ENCODE peak calls at places on chromosomes 12 and 14, in eight cellular contexts. O is fibroblast of lung; Z is transverse colon; H is CD8-positive, alpha-beta T cell; A is A549; B is body of pancreas; J is lung; R is left ventricle myocardium inferior. I is an unnamed sample. For H3K4me1, the result is how much of the 10 kb centered on the place peaks cover.

GRCh38 chr14:69818760-69819191 is 21.7 kb upstream of the SLC10A1 start:
- DNase-seq in R (no peak), B (peak), O (peak), H (peak), J (peak), A (peak), Z (peak), I (no peak)

GRCh38 chr14:69615471-69616407 is 4.3 kb downstream of the SUSD6 start:
- DNase-seq in B (peak), Z (peak), R (no peak), O (peak), A (no peak), J (peak), H (peak), I (no peak)

GRCh38 chr12:102504280-102504679 is 23.9 kb upstream of the IGF1 start:
- DNase-seq in J (no peak), A (no peak), R (no peak), H (no peak), Z (no peak), B (no peak), O (no peak), I (no peak)

GRCh38 chr12:26062566-26062965 is 62.3 kb downstream of the BHLHE41 start:
- DNase-seq in A (no peak), R (no peak), O (peak), H (no peak), J (no peak), Z (no peak), B (no peak), I (no peak)

GRCh38 chr12:24349051-24349780 is 399.7 kb upstream of the SOX5 start:
- DNase-seq in B (no peak), H (no peak), J (no peak), O (no peak), A (no peak), Z (no peak), R (no peak), I (no peak)

GRCh38 chr12:53186745-53187144 is 6.0 kb upstream of the CSAD start:
- DNase-seq in J (no peak), R (no peak), B (no peak), O (no peak), A (no peak), H (no peak), Z (no peak), I (no peak)

GRCh38 chr14:68580096-68580640 is 212.7 kb downstream of the ZFP36L1 start:
- DNase-seq in O (no peak), R (no peak), A (no peak), H (no peak), J (no peak), Z (no peak), B (peak), I (no peak)

GRCh38 chr12:76649091-76649490 is 89.5 kb upstream of the OSBPL8 start:
- DNase-seq in H (no peak), O (no peak), A (no peak), B (no peak), J (no peak), Z (no peak), R (no peak), I (no peak)

GRCh38 chr14:97444248-97444647 is 647.1 kb downstream of the VRK1 start:
- DNase-seq in R (no peak), Z (no peak), J (no peak), A (no peak), H (no peak), O (no peak), B (no peak), I (no peak)

GRCh38 chr12:64459388-64460024 is 7.6 kb downstream of the TBK1 start:
- DNase-seq in Z (no peak), H (no peak), O (no peak), J (no peak), B (no peak), R (no peak), A (no peak), I (no peak)

GRCh38 chr12:107223816-107224215 is 130.5 kb upstream of the CRY1 start:
- DNase-seq in A (peak), Z (no peak), H (no peak), B (no peak), J (no peak), R (no peak), O (peak), I (no peak)

GRCh38 chr14:102949801-102950451 is 27.5 kb downstream of the AMN start:
- DNase-seq in Z (no peak), B (peak), O (peak), H (no peak), R (peak), A (no peak), J (no peak), I (no peak)

GRCh38 chr12:110246690-110247339 is 34.2 kb upstream of the ATP2A2 start:
- DNase-seq in J (no peak), B (no peak), Z (no peak), O (no peak), H (no peak), A (no peak), R (no peak), I (no peak)

GRCh38 chr12:70724444-70724843 is 87.2 kb upstream of the PTPRB start:
- DNase-seq in Z (no peak), H (no peak), B (no peak), A (peak), O (peak), J (no peak), R (no peak), I (no peak)

GRCh38 chr14:99356031-99356430 is 84.0 kb upstream of the BCL11B start:
- DNase-seq in A (no peak), B (no peak), Z (no peak), H (no peak), O (no peak), R (no peak), J (no peak), I (no peak)

GRCh38 chr12:97837401-97837800 is 374.8 kb downstream of the RMST start:
- DNase-seq in R (no peak), J (peak), B (peak), Z (no peak), A (no peak), O (peak), H (no peak), I (no peak)

GRCh38 chr12:18589316-18589715 is 148.5 kb downstream of the PLCZ1 start:
- DNase-seq in A (no peak), Z (no peak), J (no peak), R (no peak), O (no peak), H (no peak), B (no peak), I (no peak)

GRCh38 chr12:10829994-10830393 is 3.8 kb upstream of the TAS2R10 start:
- DNase-seq in Z (no peak), O (peak), A (no peak), J (no peak), B (no peak), H (no peak), R (no peak), I (no peak)

GRCh38 chr14:69299286-69300035 is 39.5 kb downstream of the GALNT16 start:
- DNase-seq in J (no peak), A (no peak), B (no peak), R (no peak), O (no peak), Z (no peak), H (no peak), I (peak)

GRCh38 chr12:6280053-6280469 is 30.4 kb upstream of the PLEKHG6 start:
- DNase-seq in R (no peak), H (no peak), A (peak), Z (peak), O (peak), J (peak), B (peak), I (no peak)

GRCh38 chr12:91657016-91657415 is 474.4 kb upstream of the DCN start:
- DNase-seq in B (no peak), J (no peak), H (no peak), O (no peak), R (no peak), A (no peak), Z (no peak), I (no peak)

GRCh38 chr12:113056631-113057488 is at the start of gene DTX1:
- DNase-seq in H (peak), Z (no peak), O (peak), J (no peak), A (no peak), B (peak), R (peak), I (no peak)

GRCh38 chr12:119602695-119603094 is 9.1 kb downstream of the TMEM233 start:
- DNase-seq in Z (no peak), O (no peak), A (no peak), H (no peak), B (no peak), J (no peak), R (no peak), I (no peak)

GRCh38 chr12:51926718-51927117 is 19.4 kb downstream of the ACVRL1 start:
- DNase-seq in R (no peak), H (peak), Z (peak), B (peak), A (peak), O (no peak), J (no peak), I (no peak)

GRCh38 chr14:101595887-101596721 is 34.8 kb downstream of the DIO3 start:
- DNase-seq in A (no peak), J (no peak), H (no peak), R (peak), O (no peak), B (no peak), Z (peak), I (peak)

GRCh38 chr14:97369901-97370300 is 572.7 kb downstream of the VRK1 start:
- DNase-seq in R (no peak), J (no peak), Z (no peak), B (no peak), O (no peak), H (no peak), A (no peak), I (no peak)

GRCh38 chr12:106581543-106582263 is 1.1 kb upstream of the RFX4 start:
- DNase-seq in O (no peak), A (no peak), Z (no peak), H (no peak), B (peak), J (no peak), R (no peak), I (no peak)

GRCh38 chr12:75878382-75878720 is 153.2 kb downstream of the PHLDA1 start:
- DNase-seq in R (no peak), H (no peak), J (no peak), B (no peak), O (no peak), A (no peak), Z (no peak), I (no peak)

GRCh38 chr12:51187370-51187987 is 14.5 kb upstream of the TFCP2 start:
- DNase-seq in B (no peak), Z (no peak), J (no peak), A (no peak), O (no peak), R (no peak), H (no peak), I (no peak)

GRCh38 chr12:58920102-58920955 is at the start of gene LRIG3:
- DNase-seq in O (peak), A (peak), R (peak), Z (peak), J (peak), B (peak), H (no peak), I (no peak)

DNA sequence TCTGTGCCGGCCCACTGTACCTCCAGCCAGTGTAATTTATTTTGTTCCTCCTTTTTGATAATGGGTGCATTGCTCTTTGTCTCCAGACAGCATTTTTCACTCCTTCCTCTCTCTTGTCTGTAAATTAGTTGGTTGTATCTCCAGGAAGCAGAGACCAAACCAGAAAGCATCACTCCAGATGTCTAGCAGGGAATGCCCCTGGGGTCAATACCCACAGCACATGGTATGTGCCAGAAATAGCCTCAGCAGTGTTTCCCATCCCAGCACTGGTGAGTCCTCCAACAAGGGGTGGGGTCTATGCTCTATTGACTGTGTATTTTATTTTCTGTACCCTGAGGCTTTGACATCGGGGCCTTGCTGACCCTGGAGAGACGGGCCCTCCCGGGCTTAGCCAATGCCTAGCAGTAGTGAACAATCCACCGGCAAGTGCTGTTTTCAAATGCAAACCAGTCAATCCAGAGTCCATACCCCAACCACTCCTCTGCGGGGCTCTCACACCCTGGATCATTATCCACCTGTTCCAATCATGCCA is 50.2 kb upstream of the FZD10 start:
- DNase-seq in A (no peak), R (no peak), Z (no peak), J (no peak), B (no peak), H (no peak), O (no peak), I (no peak)
- H3K27ac ChIP-seq in A (no peak), R (no peak), Z (no peak), J (no peak), B (no peak), H (no peak), O (no peak), I (no peak)

GRCh38 chr14:105282098-105282725 is 18.6 kb downstream of the BRF1 start:
- DNase-seq in Z (no peak), R (no peak), O (no peak), J (no peak), A (no peak), B (peak), H (no peak), I (no peak)
- TF ChIP-seq CTCF in Z (no peak), R (no peak), O (no peak), J (no peak), A (no peak), B (no peak), H (no peak), I (no peak)

GRCh38 chr12:31315779-31316465 is 10.0 kb downstream of the SINHCAF start:
- DNase-seq in R (no peak), A (no peak), B (no peak), Z (no peak), H (no peak), O (no peak), J (no peak), I (no peak)

GRCh38 chr12:31316964-31317363 is 9.0 kb downstream of the SINHCAF start:
- DNase-seq in B (no peak), O (no peak), A (no peak), Z (no peak), R (no peak), J (no peak), H (no peak), I (no peak)

GRCh38 chr12:31315089-31315725 is 10.7 kb downstream of the SINHCAF start:
- DNase-seq in B (no peak), Z (no peak), O (peak), A (no peak), R (no peak), H (no peak), J (no peak), I (no peak)

GRCh38 chr12:31318870-31319269 is 7.1 kb downstream of the SINHCAF start:
- DNase-seq in R (no peak), B (no peak), H (no peak), A (no peak), J (no peak), Z (no peak), O (no peak), I (no peak)

GRCh38 chr12:31317471-31318397 is 8.2 kb downstream of the SINHCAF start:
- DNase-seq in Z (no peak), O (peak), B (no peak), R (no peak), H (no peak), A (no peak), J (no peak), I (no peak)
- H3K4me1 ChIP-seq in Z (under half), O (under half), B (under half), R (under half), H (half or more), A (half or more), J (under half), I (under half)

DNA sequence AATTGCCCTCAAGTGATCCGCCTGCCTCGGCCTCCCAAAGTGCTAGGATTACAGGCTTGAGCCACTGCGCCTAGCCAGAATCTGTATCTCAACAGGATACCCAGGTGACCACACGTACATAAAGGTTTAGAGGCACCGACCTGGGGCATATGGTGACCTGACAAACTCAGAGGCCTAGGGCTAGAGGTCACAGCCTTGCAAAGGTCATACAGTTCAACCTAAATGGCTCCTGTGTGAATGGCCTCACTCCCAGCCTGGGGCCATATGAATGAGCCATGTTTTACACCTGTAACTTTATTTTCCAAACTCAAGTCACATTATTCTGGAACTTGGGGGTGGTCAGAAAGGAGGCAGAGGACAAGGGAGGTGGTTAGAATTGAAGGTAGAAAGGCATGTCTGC is 10.0 kb downstream of the STXBP6 start:
- DNase-seq in Z (no peak), O (no peak), H (no peak), R (no peak), B (no peak), A (no peak), J (no peak), I (no peak)
- H3K27ac ChIP-seq in Z (no peak), O (no peak), H (no peak), R (no peak), B (no peak), A (no peak), J (no peak), I (no peak)

I was measured in vagina.